ENCODE peak calls at places on chromosomes 3 and 15, in four cellular contexts. One of them, this sample, is unnamed.

GRCh38 chr15:60799885-60800728 is 321.2 kb upstream of the ICE2 start:
- DNase-seq in effector memory CD4-positive, alpha-beta T cell: no peak
- DNase-seq in aorta: no peak
- DNase-seq in amniotic stem cell: no peak
- DNase-seq in this sample: no peak

GRCh38 chr3:177431525-177432255 is 234.4 kb upstream of the TBL1XR1 start:
- DNase-seq in effector memory CD4-positive, alpha-beta T cell: no peak
- DNase-seq in aorta: no peak
- DNase-seq in amniotic stem cell: no peak
- DNase-seq in this sample: no peak

GRCh38 chr3:33044676-33045075 is 52.3 kb downstream of the GLB1 start:
- DNase-seq in effector memory CD4-positive, alpha-beta T cell: no peak
- DNase-seq in aorta: no peak
- DNase-seq in amniotic stem cell: no peak
- DNase-seq in this sample: no peak

GRCh38 chr3:152175576-152175883 is 93.2 kb upstream of the MBNL1 start:
- DNase-seq in effector memory CD4-positive, alpha-beta T cell: no peak
- DNase-seq in aorta: no peak
- DNase-seq in amniotic stem cell: peak
- DNase-seq in this sample: no peak

GRCh38 chr15:99613481-99613880 is 47.7 kb downstream of the MEF2A start:
- DNase-seq in effector memory CD4-positive, alpha-beta T cell: no peak
- DNase-seq in aorta: no peak
- DNase-seq in amniotic stem cell: no peak
- DNase-seq in this sample: no peak

GRCh38 chr15:99209326-99209725 is 40.1 kb downstream of the TTC23 start:
- DNase-seq in effector memory CD4-positive, alpha-beta T cell: no peak
- DNase-seq in aorta: no peak
- DNase-seq in amniotic stem cell: no peak
- DNase-seq in this sample: no peak

GRCh38 chr3:63048365-63048764 is 173.1 kb upstream of the CADPS start:
- DNase-seq in effector memory CD4-positive, alpha-beta T cell: no peak
- DNase-seq in aorta: no peak
- DNase-seq in amniotic stem cell: no peak
- DNase-seq in this sample: no peak

GRCh38 chr3:39208463-39209055 is 16.2 kb upstream of the XIRP1 start:
- DNase-seq in effector memory CD4-positive, alpha-beta T cell: no peak
- DNase-seq in aorta: peak
- DNase-seq in amniotic stem cell: peak
- DNase-seq in this sample: no peak

GRCh38 chr15:75646944-75647364 is 758 bp upstream of the SNX33 start:
- DNase-seq in effector memory CD4-positive, alpha-beta T cell: no peak
- DNase-seq in aorta: no peak
- DNase-seq in amniotic stem cell: no peak
- DNase-seq in this sample: no peak

GRCh38 chr3:187639912-187640822 is 30.0 kb downstream of the SST start:
- DNase-seq in effector memory CD4-positive, alpha-beta T cell: no peak
- DNase-seq in aorta: no peak
- DNase-seq in amniotic stem cell: no peak
- DNase-seq in this sample: no peak

GRCh38 chr3:196222876-196223595 is 6.7 kb downstream of the SLC51A start:
- DNase-seq in effector memory CD4-positive, alpha-beta T cell: no peak
- DNase-seq in aorta: no peak
- DNase-seq in amniotic stem cell: no peak
- DNase-seq in this sample: no peak

GRCh38 chr3:133509482-133509881 is 64.0 kb upstream of the CDV3 start:
- DNase-seq in effector memory CD4-positive, alpha-beta T cell: no peak
- DNase-seq in aorta: no peak
- DNase-seq in amniotic stem cell: no peak
- DNase-seq in this sample: no peak

This sample was measured in chondrocyte.